ENCODE peak calls at places on chromosomes 1 and 21, in ten cellular contexts. N is type B pancreatic cell, P is IMR-90, E is neural crest cell, V is progenitor cell of endocrine pancreas, L is BJ, B is brain microvascular endothelial cell, I is GM23338, K is heart right ventricle, Z is tibial nerve. Q is an unnamed sample.

GRCh38 chr21:26840206-26840605 is 5.0 kb downstream of the ADAMTS1 start:
- DNase-seq in N (no peak), P (no peak), E (no peak), V (no peak), L (no peak), B (no peak), I (no peak), K (peak; percentile 13), Z (no peak), Q (no peak)

GRCh38 chr1:214446772-214447556 is 104.4 kb downstream of the PTPN14 start:
- DNase-seq in N (no peak), P (peak; percentile 93), E (no peak), V (peak; percentile 41), L (peak; percentile 62), B (peak; percentile 89), I (peak; percentile 94), K (no peak), Z (no peak), Q (no peak)

GRCh38 chr1:184634296-184634695 is 120.4 kb downstream of the EDEM3 start:
- DNase-seq in N (no peak), P (no peak), E (no peak), V (no peak), L (no peak), B (no peak), I (no peak), K (no peak), Z (no peak), Q (no peak)

GRCh38 chr1:202888204-202888506 is 794 bp downstream of the RABIF start:
- DNase-seq in N (no peak), P (peak; percentile 28), E (no peak), V (no peak), L (peak; percentile 1), B (peak; percentile 39), I (no peak), K (no peak), Z (peak; percentile 9), Q (no peak)

GRCh38 chr1:67791686-67792475 is 41.4 kb downstream of the GNG12 start:
- DNase-seq in N (no peak), P (peak; percentile 93), E (no peak), V (no peak), L (peak; percentile 83), B (peak; percentile 88), I (peak; percentile 49), K (no peak), Z (peak; percentile 27), Q (no peak)

GRCh38 chr1:209328178-209328577 is 255.3 kb upstream of the CAMK1G start:
- DNase-seq in N (no peak), P (no peak), E (no peak), V (no peak), L (no peak), B (no peak), I (no peak), K (peak; percentile 5), Z (no peak), Q (no peak)

GRCh38 chr1:98792123-98792522 is 130.6 kb downstream of the SNX7 start:
- DNase-seq in N (no peak), P (peak; percentile 34), E (no peak), V (no peak), L (peak; percentile 47), B (peak; percentile 16), I (peak; percentile 32), K (no peak), Z (no peak), Q (no peak)

GRCh38 chr1:162765788-162766187 is 24.7 kb upstream of the HSD17B7 start:
- DNase-seq in N (no peak), P (no peak), E (no peak), V (no peak), L (no peak), B (no peak), I (no peak), K (no peak), Z (no peak), Q (no peak)

GRCh38 chr1:91844862-91845528 is 41.0 kb downstream of the TGFBR3 start:
- DNase-seq in N (no peak), P (peak; percentile 94), E (no peak), V (no peak), L (peak; percentile 99), B (peak; percentile 74), I (no peak), K (no peak), Z (peak; percentile 63), Q (no peak)

GRCh38 chr1:246828818-246829217 is 102.9 kb downstream of the AHCTF1 start:
- DNase-seq in N (no peak), P (no peak), E (no peak), V (no peak), L (no peak), B (no peak), I (no peak), K (no peak), Z (no peak), Q (no peak)

DNA sequence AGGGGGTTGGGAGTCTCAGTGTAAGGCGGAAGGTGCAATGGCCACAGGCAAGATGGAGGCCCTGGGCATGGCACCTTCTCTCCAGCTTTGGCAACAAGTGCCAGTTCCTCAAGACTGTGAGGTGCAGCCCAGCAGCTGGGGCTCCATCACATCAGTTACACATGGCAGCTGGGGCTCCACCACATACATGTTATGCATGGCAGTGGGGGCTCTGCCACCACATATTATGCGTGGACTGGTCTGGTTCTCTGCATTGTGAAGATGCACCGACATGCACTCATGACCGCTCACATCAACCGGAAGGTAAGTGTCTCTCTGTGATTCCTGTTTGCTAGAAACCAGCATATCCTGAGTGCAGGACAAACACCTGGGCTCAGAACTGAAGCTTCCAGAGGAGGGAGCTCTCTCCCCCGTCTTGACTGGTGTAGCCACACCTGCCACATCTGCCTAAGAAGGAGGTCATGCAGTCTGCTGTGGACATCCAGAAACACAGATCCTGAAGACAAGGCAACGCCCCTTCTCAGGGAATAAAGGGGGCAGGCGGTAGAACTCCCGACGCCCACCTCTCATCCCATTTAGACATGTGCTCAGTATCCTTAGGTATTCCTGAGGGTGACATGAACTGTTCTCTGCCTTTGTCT is 104.1 kb upstream of the TMPRSS2 start:
- DNase-seq in N (no peak), P (peak; percentile 15), E (no peak), V (no peak), L (no peak), B (no peak), I (peak; percentile 73), K (no peak), Z (no peak), Q (no peak)
- TF ChIP-seq CTCF in N (no peak), P (no peak), E (no peak), V (no peak), L (peak; percentile 19), B (peak; percentile 38), I (peak; percentile 81), K (no peak), Z (no peak), Q (no peak)

GRCh38 chr1:24161270-24161669 is 18.3 kb upstream of the IL22RA1 start:
- DNase-seq in N (no peak), P (no peak), E (no peak), V (no peak), L (no peak), B (no peak), I (no peak), K (no peak), Z (no peak), Q (no peak)

GRCh38 chr1:24156542-24157260 is 13.8 kb upstream of the IL22RA1 start:
- DNase-seq in N (no peak), P (no peak), E (no peak), V (no peak), L (no peak), B (no peak), I (no peak), K (no peak), Z (no peak), Q (no peak)

GRCh38 chr1:24155011-24155782 is 12.3 kb upstream of the IL22RA1 start:
- DNase-seq in N (peak; percentile 60), P (no peak), E (no peak), V (no peak), L (no peak), B (no peak), I (peak; percentile 78), K (no peak), Z (no peak), Q (no peak)

GRCh38 chr1:24159366-24159765 is 16.4 kb upstream of the IL22RA1 start:
- DNase-seq in N (no peak), P (no peak), E (no peak), V (no peak), L (no peak), B (no peak), I (no peak), K (no peak), Z (no peak), Q (no peak)

GRCh38 chr1:24157921-24158481 is 15.1 kb upstream of the IL22RA1 start:
- DNase-seq in N (no peak), P (no peak), E (no peak), V (no peak), L (no peak), B (no peak), I (peak; percentile 59), K (no peak), Z (no peak), Q (no peak)
- TF ChIP-seq CTCF in N (peak; percentile 33), P (peak; percentile 21), E (peak; percentile 35), V (no peak), L (peak; percentile 31), B (peak; percentile 59), I (peak; percentile 25), K (peak; percentile 21), Z (no peak), Q (no peak)

DNA sequence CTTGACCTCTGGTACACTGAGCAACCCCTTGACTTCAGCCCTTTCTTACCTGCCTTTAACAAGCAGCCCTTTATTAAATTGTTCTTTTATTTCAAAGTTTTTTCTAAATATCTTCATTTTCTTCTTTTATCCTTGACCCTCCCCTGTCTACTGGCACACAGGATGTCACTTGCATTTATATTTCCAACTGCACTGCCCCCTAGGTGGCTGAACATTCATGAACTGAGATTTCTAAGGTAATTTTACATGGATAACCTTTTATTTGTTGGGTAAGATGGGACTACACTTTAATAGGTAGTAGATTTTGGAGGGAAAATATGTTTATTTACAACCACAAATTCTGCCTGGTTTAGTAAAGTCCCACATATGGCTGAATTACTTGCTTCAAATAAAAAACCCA is 190.0 kb downstream of the ATP6V1G3 start:
- DNase-seq in N (no peak), P (no peak), E (no peak), V (no peak), L (no peak), B (no peak), I (no peak), K (no peak), Z (no peak), Q (no peak)
- TF ChIP-seq CTCF in N (no peak), P (no peak), E (no peak), V (no peak), L (no peak), B (peak; percentile 38), I (peak; percentile 30), K (no peak), Z (no peak), Q (no peak)

DNA sequence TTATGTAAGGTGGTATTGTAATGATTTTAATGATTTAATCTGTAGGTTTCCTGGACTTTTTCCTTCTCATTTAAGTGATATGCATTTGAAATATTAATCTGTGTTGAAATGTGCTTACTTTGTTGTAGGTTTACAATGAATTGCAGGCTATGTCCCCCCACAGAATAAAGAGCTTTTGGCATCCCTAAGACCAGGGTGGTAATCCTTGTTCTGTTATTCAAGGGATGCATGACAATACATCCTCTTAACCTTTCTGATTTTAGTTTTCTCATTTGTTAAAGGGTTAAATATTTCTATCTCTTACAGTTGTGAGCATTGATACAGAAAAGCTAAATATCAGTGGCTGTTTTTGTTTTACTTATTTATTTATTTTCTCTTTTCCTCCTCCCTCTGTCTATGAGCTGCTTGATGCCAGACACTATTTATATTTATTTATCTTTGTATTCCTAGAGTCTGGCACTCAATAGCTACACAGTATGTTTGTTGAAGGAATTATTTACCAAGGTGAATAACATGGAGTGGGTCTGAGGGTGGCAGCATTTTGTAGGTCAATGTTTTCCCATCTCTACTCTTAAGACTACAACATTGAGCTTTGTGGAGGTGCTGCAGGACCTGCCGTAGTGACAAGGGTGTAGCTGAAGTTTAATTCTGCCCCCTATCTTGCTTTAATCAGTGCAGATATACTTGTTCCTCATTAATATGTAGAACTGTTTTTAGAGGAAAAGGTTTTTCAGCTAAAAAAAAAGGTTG is 19.9 kb upstream of the ADGRL2 start:
- DNase-seq in N (no peak), P (no peak), E (no peak), V (no peak), L (no peak), B (no peak), I (no peak), K (no peak), Z (no peak), Q (no peak)
- TF ChIP-seq CTCF in N (no peak), P (no peak), E (no peak), V (no peak), L (no peak), B (no peak), I (peak; percentile 24), K (no peak), Z (no peak), Q (no peak)